ENCODE peak calls at places on chromosome 1, in four cellular contexts. O, J, M and P are unnamed samples.

GRCh38 chr1:113975211-113975895 is 3.9 kb upstream of the OLFML3 start:
- DNase-seq in M (no peak), O (no peak), J (peak), P (peak)

GRCh38 chr1:12600880-12601633 is 17.0 kb downstream of the DHRS3 start:
- DNase-seq in M (no peak), J (peak), O (no peak), P (peak)

GRCh38 chr1:56399326-56400292 is 179.8 kb downstream of the PLPP3 start:
- DNase-seq in J (no peak), M (no peak), O (no peak), P (no peak)

GRCh38 chr1:117312453-117313138 is 54.7 kb upstream of the MAN1A2 start:
- DNase-seq in O (no peak), M (no peak), J (peak), P (no peak)

GRCh38 chr1:76726251-76726650 is 141.0 kb upstream of the ST6GALNAC5 start:
- DNase-seq in J (no peak), M (no peak), O (no peak), P (no peak)

GRCh38 chr1:65425697-65426096 is 5.2 kb downstream of the LEPR start:
- DNase-seq in M (no peak), J (no peak), O (no peak), P (no peak)

GRCh38 chr1:242828828-242829227 is 304.3 kb upstream of the PLD5 start:
- DNase-seq in M (no peak), J (no peak), O (no peak), P (no peak)

GRCh38 chr1:211703812-211704566 is 28.6 kb upstream of the NEK2 start:
- DNase-seq in J (no peak), O (no peak), M (no peak), P (no peak)

GRCh38 chr1:192516776-192517297 is 58.7 kb upstream of the RGS1 start:
- DNase-seq in O (no peak), M (no peak), J (peak), P (peak)

DNA sequence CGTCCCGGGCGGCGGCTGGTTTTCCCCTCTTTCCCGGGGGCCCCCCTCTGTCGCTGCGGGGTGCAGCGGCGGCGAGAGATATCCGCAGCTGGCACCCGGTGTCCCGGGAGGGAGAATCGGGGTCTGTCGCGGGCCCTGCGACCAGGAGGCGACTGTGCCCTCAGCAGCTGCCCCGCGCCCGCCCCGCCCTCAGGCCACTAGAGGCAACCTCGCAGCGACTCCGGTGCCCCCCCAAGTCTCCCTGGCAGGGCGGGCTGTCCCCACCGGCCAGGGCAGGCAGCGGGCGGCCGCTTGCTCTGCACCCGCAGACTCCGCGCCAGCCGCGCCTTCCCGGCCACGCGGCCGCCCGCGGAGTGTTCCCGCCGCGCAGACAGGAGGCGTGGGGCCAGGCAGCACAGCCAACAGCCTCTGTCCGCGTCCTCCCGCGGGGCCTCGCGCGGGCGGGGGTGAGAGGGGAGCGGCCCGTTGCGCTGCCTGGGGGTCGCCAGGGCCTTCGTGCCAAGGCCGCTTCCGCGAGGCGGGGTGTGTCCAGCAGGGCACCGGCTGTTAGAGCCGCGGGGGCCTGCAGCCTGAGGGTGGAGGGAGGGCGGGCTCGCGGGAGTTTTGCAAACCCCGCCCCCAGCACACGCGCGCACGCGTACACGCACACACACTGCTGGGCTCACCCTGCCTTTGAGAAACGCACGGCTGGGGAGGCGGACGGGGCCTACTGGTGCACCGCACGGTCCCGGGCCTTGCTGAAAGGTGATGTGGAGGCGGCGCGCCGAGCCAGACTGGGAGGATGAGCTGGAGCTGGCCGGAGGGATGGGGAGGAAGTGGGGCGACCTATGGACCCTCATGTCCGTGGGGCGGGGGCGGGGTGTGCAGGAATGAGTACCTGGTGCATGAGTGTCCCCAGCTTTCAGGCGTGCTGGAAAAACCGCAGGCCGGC is 41.4 kb downstream of the KIAA1614 start:
- DNase-seq in O (peak), M (no peak), J (no peak), P (peak)
- TF ChIP-seq CTCF in O (no peak), M (no peak), J (no peak), P (no peak)

GRCh38 chr1:69691179-69691578 is 123.5 kb downstream of the LRRC7 start:
- DNase-seq in M (no peak), J (no peak), O (no peak), P (no peak)
- TF ChIP-seq CTCF in M (no peak), J (no peak), O (no peak), P (no peak)

GRCh38 chr1:19392221-19392620 is 80.1 kb downstream of the SLC66A1 start:
- DNase-seq in J (no peak), O (no peak), M (no peak), P (no peak)

GRCh38 chr1:19393051-19393450 is 80.9 kb downstream of the SLC66A1 start:
- DNase-seq in M (no peak), O (no peak), J (no peak), P (no peak)

GRCh38 chr1:19390166-19390850 is 78.2 kb downstream of the SLC66A1 start:
- DNase-seq in J (no peak), O (no peak), M (no peak), P (no peak)

GRCh38 chr1:19390901-19391595 is 78.9 kb downstream of the SLC66A1 start:
- DNase-seq in O (peak), M (peak), J (peak), P (peak)

GRCh38 chr1:19391596-19391981 is 79.5 kb downstream of the SLC66A1 start:
- DNase-seq in O (no peak), J (no peak), M (no peak), P (no peak)
- TF ChIP-seq CTCF in O (peak), J (no peak), M (no peak), P (peak)

DNA sequence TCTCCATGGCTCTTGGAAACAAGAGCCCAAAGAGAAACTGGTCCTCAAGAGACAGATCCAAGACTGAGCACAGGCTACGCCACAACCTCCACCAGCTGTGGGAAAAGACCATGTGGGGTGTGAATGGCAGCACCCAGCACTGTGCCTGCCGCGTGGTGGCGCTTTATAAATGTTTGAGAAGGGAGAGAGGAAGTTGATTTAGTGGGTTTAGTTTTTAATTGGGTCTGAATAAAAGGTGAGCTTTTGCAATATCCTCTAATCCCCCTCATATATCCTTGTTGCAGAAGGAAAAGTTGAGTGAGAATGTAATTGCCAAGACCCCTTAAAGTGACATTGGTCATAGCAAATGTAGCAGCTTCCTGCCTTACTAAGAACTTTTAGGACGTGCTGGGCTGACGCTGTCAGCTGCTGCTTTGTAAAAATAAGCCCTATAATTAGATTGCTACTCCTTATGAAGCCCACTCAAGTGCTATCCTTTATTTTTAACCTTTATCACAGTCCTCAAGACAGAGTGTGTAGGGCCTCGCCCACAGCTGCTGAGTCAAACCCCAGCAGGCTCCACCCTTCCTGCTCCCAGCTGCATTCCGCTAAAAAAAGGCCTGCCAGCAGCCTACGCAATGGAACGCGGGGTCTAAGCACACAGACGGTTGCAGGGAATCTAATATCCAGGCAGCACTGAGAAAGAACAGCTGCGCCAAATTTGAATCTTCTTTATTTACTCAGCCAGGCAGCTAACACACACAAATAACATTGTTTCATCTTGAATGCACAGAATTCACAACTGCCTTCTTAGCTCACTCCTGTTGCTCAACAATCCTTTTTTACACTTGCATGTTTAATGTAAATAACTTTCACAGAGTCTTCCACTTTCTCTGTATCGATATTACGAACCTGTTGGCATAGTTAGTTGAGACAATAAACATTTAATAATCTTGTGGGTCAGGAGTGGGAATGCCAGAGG is 47.3 kb upstream of the PRDX6 start:
- DNase-seq in J (peak), M (peak), O (peak), P (peak)
- TF ChIP-seq CTCF in J (no peak), M (peak), O (peak), P (peak)

GRCh38 chr1:91799159-91799558 is 86.8 kb downstream of the TGFBR3 start:
- DNase-seq in J (no peak), O (no peak), M (no peak), P (no peak)
- TF ChIP-seq CTCF in J (no peak), O (no peak), M (no peak), P (no peak)

GRCh38 chr1:64215576-64215975 is 12.2 kb downstream of the UBE2U start:
- DNase-seq in M (no peak), J (no peak), O (no peak), P (no peak)

GRCh38 chr1:64209221-64209620 is 5.8 kb downstream of the UBE2U start:
- DNase-seq in O (no peak), M (no peak), J (no peak), P (no peak)

GRCh38 chr1:64212023-64212422 is 8.6 kb downstream of the UBE2U start:
- DNase-seq in J (no peak), O (no peak), M (no peak), P (no peak)
- TF ChIP-seq CTCF in J (no peak), O (no peak), M (no peak), P (no peak)

GRCh38 chr1:85583355-85584263 is 3.0 kb downstream of the CCN1 start:
- DNase-seq in O (no peak), M (no peak), J (no peak), P (no peak)
- TF ChIP-seq CTCF in O (no peak), M (peak), J (no peak), P (no peak)

GRCh38 chr1:158112994-158113758 is 67.5 kb upstream of the CD1D start:
- DNase-seq in M (peak), O (no peak), J (peak), P (peak)
- TF ChIP-seq CTCF in M (peak), O (no peak), J (no peak), P (peak)

GRCh38 chr1:40373323-40374283 is at the start of gene SMAP2:
- DNase-seq in M (peak), J (peak), O (peak), P (peak)
- TF ChIP-seq CTCF in M (no peak), J (no peak), O (no peak), P (no peak)

DNA sequence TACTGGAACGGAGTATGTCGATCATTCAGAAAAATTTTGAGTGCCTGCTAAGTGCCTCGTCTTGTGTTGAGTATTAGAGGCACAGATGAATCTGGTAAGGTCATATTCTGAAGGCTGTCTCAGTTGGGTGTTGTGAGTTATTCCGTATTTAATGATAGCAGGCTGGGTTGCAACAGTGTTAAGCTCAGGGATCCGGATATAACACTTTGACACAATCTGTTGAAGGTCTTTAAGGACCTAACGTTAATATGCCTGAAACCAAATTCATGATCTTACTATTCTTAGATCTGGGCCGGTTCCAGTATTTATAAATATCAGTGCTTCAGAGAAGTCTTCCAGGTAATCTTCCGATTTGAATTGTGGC is 555 bp downstream of the PRPF38A start:
- DNase-seq in M (no peak), J (no peak), O (no peak), P (no peak)
- TF ChIP-seq CTCF in M (no peak), J (no peak), O (no peak), P (no peak)